ENCODE peak calls at places on chromosome 11, in six cellular contexts. E is skeletal muscle cell, C is amniotic stem cell, A is astrocyte, D is progenitor cell of endocrine pancreas, H is GM20000. R is an unnamed sample.

GRCh38 chr11:130762342-130763037 is 153.8 kb downstream of the SNX19 start:
- DNase-seq in E (no peak), C (no peak), A (no peak), D (no peak), H (no peak), R (no peak)

GRCh38 chr11:134449713-134450112 is 37.7 kb upstream of the B3GAT1 start:
- DNase-seq in E (no peak), C (no peak), A (no peak), D (no peak), H (no peak), R (no peak)

GRCh38 chr11:100639140-100639539 is 47.9 kb upstream of the ARHGAP42 start:
- DNase-seq in E (no peak), C (no peak), A (peak; percentile 54), D (no peak), H (no peak), R (peak; percentile 26)

GRCh38 chr11:78313181-78313788 is 104.3 kb downstream of the GAB2 start:
- DNase-seq in E (peak; percentile 79), C (no peak), A (peak; percentile 74), D (no peak), H (no peak), R (peak; percentile 83)

GRCh38 chr11:80844110-80844509 is 1403.3 kb upstream of the TENM4 start:
- DNase-seq in E (no peak), C (no peak), A (no peak), D (no peak), H (no peak), R (no peak)

GRCh38 chr11:123582992-123583504 is 71.4 kb downstream of the SCN3B start:
- DNase-seq in E (no peak), C (no peak), A (no peak), D (no peak), H (no peak), R (no peak)

GRCh38 chr11:94459576-94459975 is 34.1 kb downstream of the MRE11 start:
- DNase-seq in E (no peak), C (no peak), A (no peak), D (no peak), H (no peak), R (no peak)

GRCh38 chr11:27398413-27398780 is 35.4 kb upstream of the CCDC34 start:
- DNase-seq in E (peak; percentile 22), C (no peak), A (no peak), D (no peak), H (no peak), R (no peak)

GRCh38 chr11:73833067-73833466 is 43.6 kb downstream of the COA4 start:
- DNase-seq in E (no peak), C (no peak), A (no peak), D (no peak), H (no peak), R (no peak)

GRCh38 chr11:78822931-78823423 is 248.3 kb upstream of the NARS2 start:
- DNase-seq in E (no peak), C (no peak), A (no peak), D (no peak), H (no peak), R (no peak)

GRCh38 chr11:117143390-117143789 is 697 bp upstream of the PAFAH1B2 start:
- DNase-seq in E (peak; percentile 20), C (no peak), A (peak; percentile 45), D (no peak), H (peak; percentile 60), R (peak; percentile 58)

GRCh38 chr11:27520226-27520625 is 13.7 kb upstream of the LIN7C start:
- DNase-seq in E (no peak), C (no peak), A (no peak), D (no peak), H (no peak), R (peak; percentile 22)

GRCh38 chr11:59009661-59010060 is 70.4 kb downstream of the GLYATL1 start:
- DNase-seq in E (no peak), C (no peak), A (no peak), D (no peak), H (no peak), R (no peak)

GRCh38 chr11:113014731-113015455 is 53.7 kb downstream of the NCAM1 start:
- DNase-seq in E (peak; percentile 33), C (no peak), A (no peak), D (no peak), H (no peak), R (peak; percentile 8)

R was measured in fibroblast of pulmonary artery.